ENCODE peak calls at places on chromosomes 5 and 9, in ten cellular contexts. F, B, K, T, Y, C, D, O, G and H are unnamed samples.

GRCh38 chr9:36893911-36894310 is 140.2 kb downstream of the PAX5 start:
- DNase-seq in F (no peak), O (no peak), B (no peak), D (no peak), G (no peak), C (no peak), Y (no peak), T (no peak), K (no peak), H (no peak)

GRCh38 chr5:165844571-165844970 is 2339.2 kb downstream of the MAT2B start:
- DNase-seq in F (no peak), B (no peak), Y (no peak), T (no peak), G (no peak), K (no peak), D (no peak), C (no peak), O (no peak), H (no peak)

GRCh38 chr9:134547161-134548100 is 94.2 kb upstream of the COL5A1 start:
- DNase-seq in G (no peak), B (no peak), F (no peak), C (no peak), K (no peak), T (no peak), Y (no peak), D (no peak), O (no peak), H (no peak)

GRCh38 chr9:34744295-34745221 is 34.6 kb upstream of the CCL21 start:
- DNase-seq in Y (peak; percentile 85), T (peak; percentile 17), G (no peak), K (no peak), C (no peak), O (peak; percentile 12), F (no peak), D (peak; percentile 62), B (peak; percentile 10), H (no peak)

GRCh38 chr5:17005087-17005828 is 69.2 kb upstream of the MYO10 start:
- DNase-seq in O (no peak), G (no peak), Y (no peak), T (no peak), F (no peak), B (no peak), D (no peak), C (no peak), K (no peak), H (no peak)

GRCh38 chr5:165119175-165119574 is 1613.8 kb downstream of the MAT2B start:
- DNase-seq in T (no peak), K (no peak), D (no peak), O (no peak), B (no peak), G (no peak), Y (no peak), C (no peak), F (no peak), H (no peak)

GRCh38 chr9:86865957-86866356 is 81.3 kb downstream of the GAS1 start:
- DNase-seq in Y (no peak), G (no peak), T (no peak), D (no peak), O (no peak), F (no peak), B (no peak), C (no peak), K (no peak), H (no peak)

GRCh38 chr5:79971156-79971555 is 19.9 kb downstream of the MTX3 start:
- DNase-seq in O (no peak), T (no peak), G (no peak), B (no peak), F (no peak), Y (peak; percentile 45), K (no peak), D (peak; percentile 63), C (no peak), H (no peak)

GRCh38 chr9:130728721-130729120 is 35.1 kb downstream of the EXOSC2 start:
- DNase-seq in K (no peak), G (no peak), C (no peak), T (no peak), Y (peak; percentile 44), O (no peak), D (no peak), B (no peak), F (no peak), H (no peak)

GRCh38 chr9:108163321-108164005 is 673.9 kb upstream of the KLF4 start:
- DNase-seq in B (peak; percentile 91), D (peak; percentile 43), T (no peak), F (no peak), K (no peak), O (no peak), G (no peak), Y (peak; percentile 52), C (no peak), H (no peak)

GRCh38 chr9:36337865-36338264 is 62.2 kb downstream of the RNF38 start:
- DNase-seq in B (no peak), Y (peak; percentile 45), T (no peak), C (no peak), O (no peak), K (no peak), F (peak; percentile 82), D (no peak), G (no peak), H (no peak)

GRCh38 chr9:87479801-87480201 is 17.9 kb upstream of the DAPK1 start:
- DNase-seq in B (peak; percentile 10), T (peak; percentile 37), D (peak; percentile 95), K (peak; percentile 75), O (no peak), C (no peak), F (no peak), G (no peak), Y (no peak), H (no peak)

GRCh38 chr9:37906312-37907239 is 2.6 kb upstream of the SLC25A51 start:
- DNase-seq in F (no peak), O (no peak), T (no peak), C (no peak), D (no peak), G (no peak), B (no peak), Y (no peak), K (peak; percentile 3), H (no peak)

GRCh38 chr5:114261989-114262388 is 99.9 kb upstream of the KCNN2 start:
- DNase-seq in C (no peak), D (no peak), T (no peak), O (no peak), Y (no peak), F (no peak), K (no peak), B (no peak), G (no peak), H (no peak)

GRCh38 chr5:17723876-17724275 is 89.6 kb downstream of the TAF11L14 start:
- DNase-seq in K (no peak), G (no peak), D (peak; percentile 19), C (no peak), T (no peak), F (no peak), O (no peak), Y (no peak), B (no peak), H (no peak)

GRCh38 chr5:124478139-124478737 is 268.2 kb downstream of the ZNF608 start:
- DNase-seq in D (no peak), K (no peak), C (no peak), G (no peak), F (no peak), B (no peak), O (no peak), Y (no peak), T (no peak), H (no peak)

GRCh38 chr5:147918101-147918500 is 11.8 kb upstream of the C5orf46 start:
- DNase-seq in O (no peak), D (no peak), B (no peak), F (no peak), G (no peak), T (no peak), Y (peak; percentile 34), C (no peak), K (no peak), H (no peak)

GRCh38 chr5:173671121-173671949 is 54.9 kb upstream of the BOD1 start:
- DNase-seq in G (peak; percentile 57), K (no peak), B (peak; percentile 80), O (peak; percentile 92), C (no peak), Y (peak; percentile 49), T (no peak), D (no peak), F (no peak), H (no peak)

GRCh38 chr5:65152131-65152530 is 329.6 kb downstream of the ADAMTS6 start:
- DNase-seq in C (no peak), D (no peak), T (no peak), B (no peak), G (no peak), O (no peak), Y (peak; percentile 55), K (no peak), F (no peak), H (no peak)

GRCh38 chr5:143279698-143280097 is 123.8 kb downstream of the NR3C1 start:
- DNase-seq in O (no peak), C (no peak), Y (no peak), G (no peak), D (no peak), F (no peak), T (peak; percentile 11), K (no peak), B (no peak), H (no peak)

GRCh38 chr5:132607133-132607532 is 50.4 kb downstream of the RAD50 start:
- DNase-seq in T (no peak), O (no peak), D (no peak), Y (no peak), K (no peak), B (no peak), C (no peak), G (no peak), F (no peak), H (no peak)

GRCh38 chr5:83993803-83994202 is 273.1 kb upstream of the HAPLN1 start:
- DNase-seq in Y (no peak), C (no peak), B (no peak), K (no peak), D (no peak), O (no peak), F (no peak), G (no peak), T (no peak), H (no peak)

GRCh38 chr5:74227081-74227480 is 413.4 kb downstream of the ENC1 start:
- DNase-seq in O (peak; percentile 34), F (no peak), T (no peak), Y (no peak), K (no peak), C (no peak), G (no peak), D (no peak), B (no peak), H (no peak)

GRCh38 chr9:137645211-137645610 is 26.4 kb downstream of the EHMT1 start:
- DNase-seq in C (no peak), O (no peak), G (no peak), F (no peak), Y (no peak), K (no peak), T (no peak), D (no peak), B (no peak), H (no peak)

GRCh38 chr5:158234323-158235158 is 375.6 kb upstream of the CLINT1 start:
- DNase-seq in O (no peak), B (no peak), Y (no peak), K (no peak), G (no peak), F (no peak), T (no peak), D (peak; percentile 54), C (no peak), H (peak; percentile 22)

GRCh38 chr9:120066315-120066714 is 513.7 kb downstream of the CDK5RAP2 start:
- DNase-seq in F (no peak), O (no peak), Y (peak; percentile 1), D (no peak), C (no peak), T (no peak), G (no peak), K (no peak), B (no peak), H (no peak)

GRCh38 chr5:140214831-140215230 is 39.8 kb downstream of the CYSTM1 start:
- DNase-seq in K (no peak), D (peak; percentile 87), O (peak; percentile 74), T (peak; percentile 40), B (no peak), G (no peak), Y (peak; percentile 63), F (no peak), C (no peak), H (no peak)

GRCh38 chr5:102540251-102540812 is 41.5 kb upstream of the SLCO6A1 start:
- DNase-seq in C (no peak), T (no peak), K (no peak), F (no peak), G (no peak), Y (no peak), D (no peak), B (no peak), O (no peak), H (no peak)